ENCODE peak calls at places on chromosomes 16 and 17, in six cellular contexts. One of them, this sample, is unnamed.

GRCh38 chr16:54748611-54749190 is 182.0 kb upstream of the IRX5 start:
- DNase-seq in small intestine: no peak
- DNase-seq in anterior cingulate cortex: no peak
- DNase-seq in EH: no peak
- DNase-seq in Karpas-422: no peak
- DNase-seq in CD4-positive, alpha-beta memory T cell: no peak
- DNase-seq in this sample: no peak

GRCh38 chr16:72530434-72530833 is 358.5 kb upstream of the PMFBP1 start:
- DNase-seq in Karpas-422: peak
- DNase-seq in EH: peak
- DNase-seq in small intestine: no peak
- DNase-seq in anterior cingulate cortex: no peak
- DNase-seq in CD4-positive, alpha-beta memory T cell: no peak
- DNase-seq in this sample: no peak

GRCh38 chr16:19434584-19434983 is 16.9 kb downstream of the TMC5 start:
- DNase-seq in CD4-positive, alpha-beta memory T cell: no peak
- DNase-seq in anterior cingulate cortex: no peak
- DNase-seq in EH: no peak
- DNase-seq in Karpas-422: no peak
- DNase-seq in small intestine: peak
- DNase-seq in this sample: no peak

GRCh38 chr16:57996406-57997175 is 3.9 kb downstream of the ZNF319 start:
- DNase-seq in Karpas-422: no peak
- DNase-seq in CD4-positive, alpha-beta memory T cell: no peak
- DNase-seq in anterior cingulate cortex: no peak
- DNase-seq in small intestine: no peak
- DNase-seq in EH: no peak
- DNase-seq in this sample: no peak

GRCh38 chr17:74746376-74746775 is 2.1 kb upstream of the NHERF1 start:
- DNase-seq in small intestine: no peak
- DNase-seq in Karpas-422: no peak
- DNase-seq in anterior cingulate cortex: no peak
- DNase-seq in CD4-positive, alpha-beta memory T cell: no peak
- DNase-seq in EH: no peak
- DNase-seq in this sample: no peak

GRCh38 chr17:56262854-56263253 is 109.6 kb downstream of the ANKFN1 start:
- DNase-seq in anterior cingulate cortex: no peak
- DNase-seq in small intestine: no peak
- DNase-seq in EH: no peak
- DNase-seq in Karpas-422: no peak
- DNase-seq in CD4-positive, alpha-beta memory T cell: no peak
- DNase-seq in this sample: no peak

GRCh38 chr16:75550211-75550662 is 5.8 kb downstream of the TMEM231 start:
- DNase-seq in CD4-positive, alpha-beta memory T cell: no peak
- DNase-seq in EH: peak
- DNase-seq in small intestine: peak
- DNase-seq in anterior cingulate cortex: peak
- DNase-seq in Karpas-422: peak
- DNase-seq in this sample: peak

GRCh38 chr16:87492721-87493554 is at the start of gene ZCCHC14:
- DNase-seq in EH: peak
- DNase-seq in Karpas-422: no peak
- DNase-seq in small intestine: peak
- DNase-seq in CD4-positive, alpha-beta memory T cell: peak
- DNase-seq in anterior cingulate cortex: peak
- DNase-seq in this sample: peak

GRCh38 chr17:76382305-76382802 is 2.1 kb upstream of the SPHK1 start:
- DNase-seq in Karpas-422: no peak
- DNase-seq in EH: peak
- DNase-seq in CD4-positive, alpha-beta memory T cell: no peak
- DNase-seq in small intestine: no peak
- DNase-seq in anterior cingulate cortex: no peak
- DNase-seq in this sample: no peak

GRCh38 chr17:4759776-4760236 is 11.9 kb upstream of the TM4SF5 start:
- DNase-seq in EH: no peak
- DNase-seq in Karpas-422: no peak
- DNase-seq in anterior cingulate cortex: no peak
- DNase-seq in small intestine: peak
- DNase-seq in CD4-positive, alpha-beta memory T cell: no peak
- DNase-seq in this sample: no peak

GRCh38 chr17:50203086-50203485 is 1.7 kb upstream of the COL1A1 start:
- DNase-seq in small intestine: no peak
- DNase-seq in Karpas-422: no peak
- DNase-seq in anterior cingulate cortex: no peak
- DNase-seq in EH: peak
- DNase-seq in CD4-positive, alpha-beta memory T cell: no peak
- DNase-seq in this sample: no peak

GRCh38 chr17:41500131-41500911 is 5.1 kb downstream of the KRT13 start:
- DNase-seq in Karpas-422: no peak
- DNase-seq in anterior cingulate cortex: no peak
- DNase-seq in small intestine: no peak
- DNase-seq in CD4-positive, alpha-beta memory T cell: no peak
- DNase-seq in EH: peak
- DNase-seq in this sample: no peak

GRCh38 chr17:2214047-2214717 is 89.4 kb downstream of the SMG6 start:
- DNase-seq in EH: peak
- DNase-seq in CD4-positive, alpha-beta memory T cell: no peak
- DNase-seq in small intestine: no peak
- DNase-seq in anterior cingulate cortex: peak
- DNase-seq in Karpas-422: no peak
- DNase-seq in this sample: no peak

This sample was measured in OCI-LY7.